ENCODE peak calls at places on chromosomes 3 and 15, in ten cellular contexts. U is lung, B is hepatocyte, T is iris pigment epithelial cell, V is A549, W is HEK293T, A is RWPE1, L is T-helper 9 cell, N is DMS53, R is AG08396. K is an unnamed sample.

GRCh38 chr15:66240240-66240842 is 13.2 kb downstream of the MEGF11 start:
- DNase-seq in R (no peak), U (no peak), L (no peak), A (no peak), N (no peak), T (no peak), W (no peak), B (no peak), V (no peak), K (no peak)

GRCh38 chr3:45208587-45208986 is 17.5 kb downstream of the TMEM158 start:
- DNase-seq in L (no peak), U (no peak), A (no peak), T (no peak), W (no peak), V (no peak), N (no peak), R (no peak), B (no peak), K (no peak)

GRCh38 chr3:38738630-38739395 is 77.2 kb downstream of the SCN10A start:
- DNase-seq in T (peak; percentile 40), A (no peak), W (peak; percentile 73), L (no peak), R (peak; percentile 51), B (peak; percentile 62), V (peak; percentile 37), U (no peak), N (peak; percentile 36), K (peak; percentile 59)

GRCh38 chr15:37058316-37058985 is 41.9 kb downstream of the MEIS2 start:
- DNase-seq in U (no peak), T (peak; percentile 77), R (no peak), V (no peak), L (no peak), N (no peak), B (peak; percentile 49), W (no peak), A (no peak), K (peak; percentile 12)

GRCh38 chr3:133866141-133866540 is 29.5 kb downstream of the RAB6B start:
- DNase-seq in B (no peak), L (no peak), N (no peak), V (no peak), R (no peak), T (no peak), A (no peak), W (no peak), U (no peak), K (no peak)

GRCh38 chr3:172517859-172518466 is 5.3 kb downstream of the TNFSF10 start:
- DNase-seq in A (no peak), W (no peak), T (no peak), U (no peak), N (no peak), R (no peak), B (no peak), L (no peak), V (no peak), K (no peak)

GRCh38 chr15:39317225-39317624 is 263.7 kb upstream of the THBS1 start:
- DNase-seq in U (no peak), W (no peak), A (no peak), V (no peak), R (no peak), N (no peak), L (no peak), T (no peak), B (no peak), K (no peak)

GRCh38 chr3:12444582-12445468 is 39.5 kb upstream of the TSEN2 start:
- DNase-seq in B (peak; percentile 84), T (no peak), L (no peak), U (no peak), R (peak; percentile 24), A (peak; percentile 44), V (peak; percentile 32), W (peak; percentile 42), N (no peak), K (peak; percentile 37)

GRCh38 chr3:149809694-149810093 is 3.3 kb upstream of the RNF13 start:
- DNase-seq in T (no peak), B (no peak), U (no peak), N (peak; percentile 7), A (no peak), W (no peak), L (no peak), R (no peak), V (no peak), K (no peak)

GRCh38 chr3:100400782-100401673 is at the start of the genes LNP1 and TOMM70:
- DNase-seq in W (peak; percentile 91), V (peak; percentile 76), A (peak; percentile 91), B (peak; percentile 98), U (peak; percentile 98), L (peak; percentile 90), N (peak; percentile 97), T (peak; percentile 97), R (peak; percentile 89), K (peak; percentile 98)

GRCh38 chr3:196765454-196765853 is 25.8 kb downstream of the PAK2 start:
- DNase-seq in V (no peak), L (no peak), A (no peak), T (no peak), U (no peak), B (no peak), N (no peak), W (no peak), R (no peak), K (no peak)

GRCh38 chr3:189862385-189863023 is 231.3 kb downstream of the TP63 start:
- DNase-seq in T (peak; percentile 50), N (no peak), R (no peak), B (no peak), L (no peak), V (no peak), W (no peak), A (peak; percentile 12), U (no peak), K (peak; percentile 97)

GRCh38 chr3:150451329-150452084 is 43.4 kb downstream of the TSC22D2 start:
- DNase-seq in U (no peak), V (no peak), A (no peak), R (no peak), N (no peak), B (no peak), T (no peak), W (no peak), L (no peak), K (no peak)

GRCh38 chr3:56251343-56251945 is 216.8 kb downstream of the ERC2 start:
- DNase-seq in B (peak; percentile 69), N (peak; percentile 44), U (peak; percentile 38), R (peak; percentile 50), L (no peak), V (peak; percentile 19), A (peak; percentile 30), W (peak; percentile 53), T (peak; percentile 49), K (peak; percentile 88)

GRCh38 chr3:191566469-191566868 is 105.5 kb downstream of the PYDC2 start:
- DNase-seq in W (no peak), N (no peak), R (no peak), L (no peak), U (no peak), T (peak; percentile 6), A (peak; percentile 32), B (no peak), V (no peak), K (peak; percentile 4)

GRCh38 chr3:168096210-168096795 is 579 bp upstream of the GOLIM4 start:
- DNase-seq in R (peak; percentile 80), V (peak; percentile 67), T (peak; percentile 95), A (peak; percentile 78), W (peak; percentile 70), L (no peak), U (peak; percentile 66), N (peak; percentile 93), B (peak; percentile 84), K (peak; percentile 96)

GRCh38 chr15:78944202-78944625 is 632 bp downstream of the CTSH start:
- DNase-seq in A (no peak), R (no peak), V (no peak), N (peak; percentile 50), W (no peak), B (no peak), U (no peak), L (no peak), T (no peak), K (no peak)

GRCh38 chr3:40414270-40414669 is 27.3 kb downstream of the ENTPD3 start:
- DNase-seq in T (no peak), U (no peak), R (no peak), W (no peak), B (no peak), N (no peak), V (no peak), L (no peak), A (no peak), K (no peak)

GRCh38 chr3:149037684-149038083 is 46.3 kb downstream of the GYG1 start:
- DNase-seq in R (no peak), T (no peak), B (no peak), N (no peak), A (no peak), L (no peak), U (no peak), W (no peak), V (no peak), K (no peak)

GRCh38 chr3:193693774-193694173 is 100.8 kb downstream of the OPA1 start:
- DNase-seq in N (no peak), B (no peak), U (no peak), A (no peak), W (no peak), R (no peak), T (no peak), V (no peak), L (no peak), K (no peak)

GRCh38 chr3:68306571-68306970 is 625.8 kb downstream of the TAFA4 start:
- DNase-seq in B (peak; percentile 74), R (no peak), L (no peak), V (no peak), N (peak; percentile 4), A (peak; percentile 22), U (no peak), T (no peak), W (peak; percentile 22), K (peak; percentile 1)

GRCh38 chr3:76554717-76555116 is 485.2 kb upstream of the ROBO2 start:
- DNase-seq in B (no peak), W (no peak), V (no peak), R (peak; percentile 4), L (no peak), N (no peak), A (no peak), U (no peak), T (peak; percentile 87), K (peak; percentile 93)

GRCh38 chr3:187678869-187679268 is 8.7 kb upstream of the SST start:
- DNase-seq in T (peak; percentile 75), U (no peak), V (peak; percentile 8), A (peak; percentile 43), R (peak; percentile 66), W (peak; percentile 32), N (peak; percentile 78), L (no peak), B (peak; percentile 81), K (peak; percentile 82)

GRCh38 chr3:154247806-154248480 is 76.3 kb downstream of the DHX36 start:
- DNase-seq in U (no peak), L (no peak), B (no peak), N (no peak), W (no peak), V (no peak), A (no peak), T (no peak), R (no peak), K (no peak)

GRCh38 chr3:30723211-30723610 is 116.8 kb downstream of the TGFBR2 start:
- DNase-seq in T (no peak), R (no peak), W (no peak), L (no peak), A (no peak), B (no peak), U (no peak), N (no peak), V (no peak), K (no peak)

GRCh38 chr15:34984884-34985630 is 3.0 kb downstream of the ZNF770 start:
- DNase-seq in L (no peak), N (no peak), W (no peak), B (peak; percentile 53), U (peak; percentile 39), V (no peak), R (no peak), A (no peak), T (peak; percentile 67), K (peak; percentile 15)

GRCh38 chr15:31377030-31377429 is 50.4 kb downstream of the KLF13 start:
- DNase-seq in W (no peak), T (no peak), R (no peak), L (no peak), N (peak; percentile 6), B (peak; percentile 41), A (no peak), V (no peak), U (no peak), K (no peak)

GRCh38 chr3:165259518-165260193 is 63.5 kb upstream of the SLITRK3 start:
- DNase-seq in T (peak; percentile 22), B (no peak), W (no peak), V (no peak), N (peak; percentile 37), A (peak; percentile 4), R (no peak), L (no peak), U (no peak), K (no peak)

K was measured in adipocyte.